ENCODE peak calls at places on chromosomes 6 and 20, in six cellular contexts. I is IMR-90, B is adrenal gland, A is heart left ventricle, M is HepG2, S is suprapubic skin. Y is an unnamed sample.
A peak's percentile ranks its signal among the peaks of the same experiment; 100 is the strongest.

GRCh38 chr6:118902731-118903130 is 8.8 kb downstream of the ASF1A start:
- DNase-seq in I (peak; percentile 36), B (no peak), A (no peak), M (no peak), S (no peak), Y (no peak)

GRCh38 chr6:5782783-5783567 is 223.8 kb downstream of the NRN1 start:
- DNase-seq in I (peak; percentile 22), B (no peak), A (peak; percentile 77), M (peak; percentile 12), S (no peak), Y (no peak)

GRCh38 chr20:62554898-62555641 is 79.3 kb upstream of the GATA5 start:
- DNase-seq in I (no peak), B (no peak), A (no peak), M (no peak), S (no peak), Y (no peak)

GRCh38 chr20:23870461-23870860 is 9.1 kb downstream of the CST5 start:
- DNase-seq in I (no peak), B (no peak), A (no peak), M (no peak), S (no peak), Y (no peak)

GRCh38 chr20:701401-702129 is 26.0 kb upstream of the SCRT2 start:
- DNase-seq in I (no peak), B (no peak), A (no peak), M (no peak), S (peak; percentile 49), Y (peak; percentile 53)

GRCh38 chr6:140051521-140052455 is 677.3 kb upstream of the CITED2 start:
- DNase-seq in I (peak; percentile 98), B (peak; percentile 12), A (no peak), M (no peak), S (no peak), Y (no peak)

GRCh38 chr6:38955876-38956275 is 92.7 kb upstream of the GLP1R start:
- DNase-seq in I (no peak), B (no peak), A (no peak), M (no peak), S (no peak), Y (peak; percentile 87)

GRCh38 chr20:8796088-8796665 is 272.7 kb upstream of the PLCB4 start:
- DNase-seq in I (peak; percentile 26), B (no peak), A (no peak), M (no peak), S (no peak), Y (no peak)

GRCh38 chr6:78909391-78909790 is 42.0 kb downstream of the IRAK1BP1 start:
- DNase-seq in I (peak; percentile 53), B (no peak), A (no peak), M (no peak), S (no peak), Y (no peak)

GRCh38 chr6:37994238-37994637 is 174.7 kb downstream of the ZFAND3 start:
- DNase-seq in I (no peak), B (no peak), A (no peak), M (no peak), S (no peak), Y (no peak)

GRCh38 chr6:158938811-158939254 is 61.2 kb downstream of the RSPH3 start:
- DNase-seq in I (no peak), B (no peak), A (peak; percentile 68), M (no peak), S (no peak), Y (no peak)

GRCh38 chr6:109783245-109783990 is 92.3 kb downstream of the FIG4 start:
- DNase-seq in I (peak; percentile 29), B (no peak), A (no peak), M (no peak), S (no peak), Y (no peak)
- TF ChIP-seq CTCF in I (peak; percentile 38), B (peak; percentile 6), A (peak; percentile 20), M (peak; percentile 19), S (no peak), Y (peak; percentile 12)

GRCh38 chr6:113969888-113970807 is 800 bp downstream of the HDAC2 start:
- DNase-seq in I (peak; percentile 35), B (peak; percentile 58), A (peak; percentile 80), M (peak; percentile 48), S (peak; percentile 85), Y (peak; percentile 79)

GRCh38 chr6:113967777-113968176 is 3.2 kb downstream of the HDAC2 start:
- DNase-seq in I (no peak), B (no peak), A (no peak), M (no peak), S (no peak), Y (no peak)

GRCh38 chr6:113971786-113972185 is 838 bp upstream of the HDAC2 start:
- DNase-seq in I (no peak), B (no peak), A (no peak), M (no peak), S (no peak), Y (no peak)

GRCh38 chr6:113968472-113968871 is 2.5 kb downstream of the HDAC2 start:
- DNase-seq in I (no peak), B (no peak), A (no peak), M (no peak), S (no peak), Y (no peak)

GRCh38 chr6:113970808-113971676 is at the start of gene HDAC2:
- DNase-seq in I (peak; percentile 77), B (peak; percentile 89), A (peak; percentile 95), M (peak; percentile 67), S (peak; percentile 92), Y (peak; percentile 89)
- TF ChIP-seq POLR2A in I (peak; percentile 53), B (peak; percentile 46), A (peak; percentile 45), M (peak; percentile 84), S (no peak), Y (peak; percentile 50)

GRCh38 chr20:46229478-46229877 is 78.8 kb downstream of the CDH22 start:
- DNase-seq in I (no peak), B (no peak), A (no peak), M (no peak), S (no peak), Y (no peak)

GRCh38 chr20:46226602-46227001 is 81.7 kb downstream of the CDH22 start:
- DNase-seq in I (peak; percentile 32), B (no peak), A (no peak), M (no peak), S (no peak), Y (no peak)

GRCh38 chr20:46230811-46231282 is 77.5 kb downstream of the CDH22 start:
- DNase-seq in I (peak; percentile 24), B (peak; percentile 46), A (no peak), M (peak; percentile 25), S (no peak), Y (no peak)

GRCh38 chr20:46227275-46227767 is 81.0 kb downstream of the CDH22 start:
- DNase-seq in I (no peak), B (no peak), A (no peak), M (no peak), S (no peak), Y (no peak)

GRCh38 chr20:46228671-46229070 is 79.6 kb downstream of the CDH22 start:
- DNase-seq in I (no peak), B (no peak), A (no peak), M (no peak), S (no peak), Y (no peak)
- H3K27me3 ChIP-seq in I (peaks cover 3% of the 10 kb centered on the region), B (no peaks in the 10 kb centered on the region), A (peaks cover 21% of the 10 kb centered on the region), M (peaks cover 17% of the 10 kb centered on the region), S (peaks cover 61% of the 10 kb centered on the region), Y (no peaks in the 10 kb centered on the region)

GRCh38 chr6:29294499-29294914 is 7.0 kb upstream of the OR14J1 start:
- DNase-seq in I (no peak), B (no peak), A (no peak), M (no peak), S (no peak), Y (no peak)
- TF ChIP-seq CTCF in I (no peak), B (no peak), A (no peak), M (no peak), S (no peak), Y (no peak)

GRCh38 chr6:43724914-43725642 is 37.5 kb upstream of the MRPS18A start:
- DNase-seq in I (peak; percentile 95), B (no peak), A (peak; percentile 87), M (peak; percentile 86), S (peak; percentile 91), Y (peak; percentile 84)
- TF ChIP-seq POLR2A in I (no peak), B (no peak), A (no peak), M (peak; percentile 53), S (no peak), Y (peak; percentile 16)

GRCh38 chr6:26269406-26270120 is 95.4 kb upstream of the BTN3A2 start:
- DNase-seq in I (no peak), B (no peak), A (no peak), M (no peak), S (no peak), Y (no peak)
- H3K27me3 ChIP-seq in I (no peaks in the 10 kb centered on the region), B (no peaks in the 10 kb centered on the region), A (peaks cover 60% of the 10 kb centered on the region), M (peaks cover 21% of the 10 kb centered on the region), S (no peaks in the 10 kb centered on the region), Y (peaks cover 40% of the 10 kb centered on the region)

Y was measured in right lobe of liver.